ENCODE peak calls at places on chromosomes 6 and 20, in seven cellular contexts. One of them, this sample, is unnamed.
A peak's percentile ranks its signal among the peaks of the same experiment; 100 is the strongest.

GRCh38 chr6:44504321-44504761 is 116.8 kb downstream of the CDC5L start:
- DNase-seq in A673: peak; percentile 77
- DNase-seq in cardiac septum: no peak
- DNase-seq in upper lobe of right lung: no peak
- DNase-seq in effector memory CD4-positive, alpha-beta T cell: no peak
- DNase-seq in tibial artery: no peak
- DNase-seq in C1 segment of cervical spinal cord: no peak
- DNase-seq in this sample: no peak

GRCh38 chr6:3438190-3439167 is 18.4 kb downstream of the SLC22A23 start:
- DNase-seq in upper lobe of right lung: no peak
- DNase-seq in effector memory CD4-positive, alpha-beta T cell: no peak
- DNase-seq in tibial artery: no peak
- DNase-seq in C1 segment of cervical spinal cord: no peak
- DNase-seq in cardiac septum: no peak
- DNase-seq in A673: peak; percentile 81
- DNase-seq in this sample: no peak

GRCh38 chr20:46022411-46023147 is 6.4 kb upstream of the SLC12A5 start:
- DNase-seq in effector memory CD4-positive, alpha-beta T cell: peak; percentile 43
- DNase-seq in upper lobe of right lung: peak; percentile 81
- DNase-seq in tibial artery: no peak
- DNase-seq in C1 segment of cervical spinal cord: peak; percentile 41
- DNase-seq in A673: peak; percentile 65
- DNase-seq in cardiac septum: peak; percentile 87
- DNase-seq in this sample: peak; percentile 32

GRCh38 chr6:28944412-28945006 is 20.7 kb upstream of the TRIM27 start:
- DNase-seq in cardiac septum: no peak
- DNase-seq in C1 segment of cervical spinal cord: peak; percentile 47
- DNase-seq in A673: peak; percentile 87
- DNase-seq in tibial artery: no peak
- DNase-seq in upper lobe of right lung: no peak
- DNase-seq in effector memory CD4-positive, alpha-beta T cell: peak; percentile 21
- DNase-seq in this sample: peak; percentile 16

GRCh38 chr6:110055387-110055735 is 77.2 kb downstream of the GPR6 start:
- DNase-seq in effector memory CD4-positive, alpha-beta T cell: no peak
- DNase-seq in tibial artery: no peak
- DNase-seq in upper lobe of right lung: no peak
- DNase-seq in A673: peak; percentile 93
- DNase-seq in cardiac septum: no peak
- DNase-seq in C1 segment of cervical spinal cord: no peak
- DNase-seq in this sample: no peak

GRCh38 chr20:50799176-50799889 is 4.5 kb downstream of the BCAS4 start:
- DNase-seq in tibial artery: no peak
- DNase-seq in upper lobe of right lung: no peak
- DNase-seq in A673: no peak
- DNase-seq in C1 segment of cervical spinal cord: no peak
- DNase-seq in cardiac septum: no peak
- DNase-seq in effector memory CD4-positive, alpha-beta T cell: no peak
- DNase-seq in this sample: no peak

GRCh38 chr6:56293756-56294155 is 46.4 kb upstream of the COL21A1 start:
- DNase-seq in cardiac septum: no peak
- DNase-seq in A673: peak; percentile 81
- DNase-seq in effector memory CD4-positive, alpha-beta T cell: no peak
- DNase-seq in tibial artery: no peak
- DNase-seq in C1 segment of cervical spinal cord: no peak
- DNase-seq in upper lobe of right lung: no peak
- DNase-seq in this sample: no peak

GRCh38 chr6:24872769-24873168 is 63.0 kb downstream of the RIPOR2 start:
- DNase-seq in C1 segment of cervical spinal cord: no peak
- DNase-seq in cardiac septum: no peak
- DNase-seq in upper lobe of right lung: no peak
- DNase-seq in tibial artery: no peak
- DNase-seq in effector memory CD4-positive, alpha-beta T cell: no peak
- DNase-seq in A673: no peak
- DNase-seq in this sample: no peak

GRCh38 chr20:478949-479429 is 16.7 kb upstream of the TBC1D20 start:
- DNase-seq in upper lobe of right lung: no peak
- DNase-seq in cardiac septum: no peak
- DNase-seq in A673: peak; percentile 79
- DNase-seq in C1 segment of cervical spinal cord: no peak
- DNase-seq in effector memory CD4-positive, alpha-beta T cell: no peak
- DNase-seq in tibial artery: no peak
- DNase-seq in this sample: no peak

GRCh38 chr6:36426622-36427021 is 16.0 kb downstream of the PXT1 start:
- DNase-seq in tibial artery: no peak
- DNase-seq in A673: no peak
- DNase-seq in C1 segment of cervical spinal cord: no peak
- DNase-seq in upper lobe of right lung: no peak
- DNase-seq in cardiac septum: no peak
- DNase-seq in effector memory CD4-positive, alpha-beta T cell: no peak
- DNase-seq in this sample: no peak

GRCh38 chr20:2151805-2152727 is 50.4 kb downstream of the STK35 start:
- DNase-seq in tibial artery: no peak
- DNase-seq in A673: no peak
- DNase-seq in C1 segment of cervical spinal cord: no peak
- DNase-seq in cardiac septum: no peak
- DNase-seq in upper lobe of right lung: no peak
- DNase-seq in effector memory CD4-positive, alpha-beta T cell: no peak
- DNase-seq in this sample: no peak

GRCh38 chr6:1629316-1629715 is 19.6 kb downstream of the FOXC1 start:
- DNase-seq in C1 segment of cervical spinal cord: no peak
- DNase-seq in cardiac septum: no peak
- DNase-seq in effector memory CD4-positive, alpha-beta T cell: no peak
- DNase-seq in tibial artery: peak; percentile 69
- DNase-seq in A673: no peak
- DNase-seq in upper lobe of right lung: no peak
- DNase-seq in this sample: no peak

GRCh38 chr20:1697592-1697991 is 40.0 kb upstream of the SIRPG start:
- DNase-seq in C1 segment of cervical spinal cord: no peak
- DNase-seq in cardiac septum: no peak
- DNase-seq in effector memory CD4-positive, alpha-beta T cell: no peak
- DNase-seq in upper lobe of right lung: no peak
- DNase-seq in tibial artery: no peak
- DNase-seq in A673: no peak
- DNase-seq in this sample: no peak

GRCh38 chr6:32830936-32831335 is 7.6 kb downstream of the TAP2 start:
- DNase-seq in A673: no peak
- DNase-seq in upper lobe of right lung: no peak
- DNase-seq in C1 segment of cervical spinal cord: no peak
- DNase-seq in tibial artery: no peak
- DNase-seq in cardiac septum: no peak
- DNase-seq in effector memory CD4-positive, alpha-beta T cell: no peak
- DNase-seq in this sample: no peak

GRCh38 chr6:144678844-144679243 is 393.7 kb downstream of the UTRN start:
- DNase-seq in A673: no peak
- DNase-seq in C1 segment of cervical spinal cord: no peak
- DNase-seq in effector memory CD4-positive, alpha-beta T cell: no peak
- DNase-seq in cardiac septum: no peak
- DNase-seq in upper lobe of right lung: no peak
- DNase-seq in tibial artery: no peak
- DNase-seq in this sample: no peak

GRCh38 chr20:32829291-32830005 is 9.7 kb downstream of the MAPRE1 start:
- DNase-seq in C1 segment of cervical spinal cord: no peak
- DNase-seq in tibial artery: no peak
- DNase-seq in cardiac septum: no peak
- DNase-seq in effector memory CD4-positive, alpha-beta T cell: no peak
- DNase-seq in A673: no peak
- DNase-seq in upper lobe of right lung: no peak
- DNase-seq in this sample: no peak

GRCh38 chr6:156111913-156112312 is 656.3 kb upstream of the NOX3 start:
- DNase-seq in upper lobe of right lung: no peak
- DNase-seq in C1 segment of cervical spinal cord: no peak
- DNase-seq in cardiac septum: no peak
- DNase-seq in tibial artery: no peak
- DNase-seq in A673: no peak
- DNase-seq in effector memory CD4-positive, alpha-beta T cell: no peak
- DNase-seq in this sample: no peak

GRCh38 chr6:40997256-40997957 is 41.6 kb downstream of the UNC5CL start:
- DNase-seq in cardiac septum: no peak
- DNase-seq in upper lobe of right lung: no peak
- DNase-seq in A673: peak; percentile 62
- DNase-seq in tibial artery: no peak
- DNase-seq in C1 segment of cervical spinal cord: no peak
- DNase-seq in effector memory CD4-positive, alpha-beta T cell: no peak
- DNase-seq in this sample: no peak

GRCh38 chr20:47689726-47690125 is 95.6 kb downstream of the SULF2 start:
- DNase-seq in tibial artery: no peak
- DNase-seq in C1 segment of cervical spinal cord: no peak
- DNase-seq in cardiac septum: no peak
- DNase-seq in effector memory CD4-positive, alpha-beta T cell: no peak
- DNase-seq in upper lobe of right lung: no peak
- DNase-seq in A673: no peak
- DNase-seq in this sample: no peak

GRCh38 chr20:51750037-51750769 is 18.0 kb downstream of the ATP9A start:
- DNase-seq in tibial artery: peak; percentile 95
- DNase-seq in A673: no peak
- DNase-seq in cardiac septum: peak; percentile 80
- DNase-seq in upper lobe of right lung: peak; percentile 85
- DNase-seq in effector memory CD4-positive, alpha-beta T cell: no peak
- DNase-seq in C1 segment of cervical spinal cord: peak; percentile 59
- DNase-seq in this sample: peak; percentile 67

GRCh38 chr6:44002591-44003344 is 124.5 kb downstream of the MRPL14 start:
- DNase-seq in upper lobe of right lung: peak; percentile 81
- DNase-seq in effector memory CD4-positive, alpha-beta T cell: peak; percentile 27
- DNase-seq in tibial artery: peak; percentile 65
- DNase-seq in A673: peak; percentile 88
- DNase-seq in cardiac septum: no peak
- DNase-seq in C1 segment of cervical spinal cord: no peak
- DNase-seq in this sample: no peak

GRCh38 chr20:21361266-21361665 is 36.1 kb downstream of the NKX2-4 start:
- DNase-seq in effector memory CD4-positive, alpha-beta T cell: no peak
- DNase-seq in tibial artery: no peak
- DNase-seq in upper lobe of right lung: no peak
- DNase-seq in cardiac septum: no peak
- DNase-seq in A673: no peak
- DNase-seq in C1 segment of cervical spinal cord: no peak
- DNase-seq in this sample: no peak

GRCh38 chr6:125310994-125311649 is 9.4 kb upstream of the HDDC2 start:
- DNase-seq in C1 segment of cervical spinal cord: no peak
- DNase-seq in tibial artery: no peak
- DNase-seq in upper lobe of right lung: no peak
- DNase-seq in effector memory CD4-positive, alpha-beta T cell: no peak
- DNase-seq in cardiac septum: no peak
- DNase-seq in A673: peak; percentile 76
- DNase-seq in this sample: no peak

GRCh38 chr6:170295519-170296422 is 4.9 kb upstream of the DLL1 start:
- DNase-seq in cardiac septum: no peak
- DNase-seq in upper lobe of right lung: no peak
- DNase-seq in C1 segment of cervical spinal cord: no peak
- DNase-seq in A673: peak; percentile 48
- DNase-seq in tibial artery: peak; percentile 65
- DNase-seq in effector memory CD4-positive, alpha-beta T cell: no peak
- DNase-seq in this sample: no peak

GRCh38 chr6:137237413-137238170 is 18.4 kb upstream of the IFNGR1 start:
- DNase-seq in effector memory CD4-positive, alpha-beta T cell: no peak
- DNase-seq in upper lobe of right lung: no peak
- DNase-seq in A673: peak; percentile 12
- DNase-seq in tibial artery: no peak
- DNase-seq in C1 segment of cervical spinal cord: no peak
- DNase-seq in cardiac septum: no peak
- DNase-seq in this sample: no peak

GRCh38 chr6:131029661-131030297 is 33.3 kb downstream of the EPB41L2 start:
- DNase-seq in upper lobe of right lung: no peak
- DNase-seq in cardiac septum: no peak
- DNase-seq in tibial artery: no peak
- DNase-seq in A673: peak; percentile 72
- DNase-seq in C1 segment of cervical spinal cord: no peak
- DNase-seq in effector memory CD4-positive, alpha-beta T cell: no peak
- DNase-seq in this sample: no peak

GRCh38 chr6:157187182-157188093 is 135.9 kb downstream of the TMEM242 start:
- DNase-seq in C1 segment of cervical spinal cord: no peak
- DNase-seq in cardiac septum: no peak
- DNase-seq in effector memory CD4-positive, alpha-beta T cell: no peak
- DNase-seq in upper lobe of right lung: no peak
- DNase-seq in A673: no peak
- DNase-seq in tibial artery: no peak
- DNase-seq in this sample: no peak

GRCh38 chr6:127190552-127190951 is 72.1 kb downstream of the RSPO3 start:
- DNase-seq in tibial artery: no peak
- DNase-seq in A673: peak; percentile 54
- DNase-seq in upper lobe of right lung: no peak
- DNase-seq in C1 segment of cervical spinal cord: no peak
- DNase-seq in effector memory CD4-positive, alpha-beta T cell: no peak
- DNase-seq in cardiac septum: no peak
- DNase-seq in this sample: no peak

GRCh38 chr6:77292564-77293546 is 170.4 kb downstream of the HTR1B start:
- DNase-seq in cardiac septum: no peak
- DNase-seq in upper lobe of right lung: no peak
- DNase-seq in effector memory CD4-positive, alpha-beta T cell: no peak
- DNase-seq in A673: no peak
- DNase-seq in tibial artery: no peak
- DNase-seq in C1 segment of cervical spinal cord: no peak
- DNase-seq in this sample: no peak